ENCODE peak calls at places on chromosome 19, in ten cellular contexts. S, Y, L, U, O, K, P, G, R and Z are unnamed samples.

GRCh38 chr19:32224371-32225244 is 120.8 kb upstream of the ZNF507 start:
- DNase-seq in S (peak; percentile 84), Y (peak; percentile 82), L (peak; percentile 69), U (peak; percentile 25), O (no peak), K (peak; percentile 38), P (peak; percentile 49), G (peak; percentile 14), R (no peak), Z (peak; percentile 40)

GRCh38 chr19:46009530-46010510 is 13.0 kb downstream of the PGLYRP1 start:
- DNase-seq in S (peak; percentile 95), Y (peak; percentile 83), L (peak; percentile 71), U (peak; percentile 34), O (no peak), K (peak; percentile 80), P (peak; percentile 76), G (peak; percentile 46), R (no peak), Z (peak; percentile 76)

GRCh38 chr19:35488677-35489076 is 1.6 kb downstream of the KRTDAP start:
- DNase-seq in S (no peak), Y (no peak), L (no peak), U (no peak), O (no peak), K (no peak), P (no peak), G (no peak), R (no peak), Z (no peak)

GRCh38 chr19:12974301-12975220 is 5.2 kb downstream of the DAND5 start:
- DNase-seq in S (no peak), Y (no peak), L (no peak), U (no peak), O (no peak), K (no peak), P (peak; percentile 89), G (no peak), R (no peak), Z (peak; percentile 85)

GRCh38 chr19:29675650-29676186 is 10.5 kb downstream of the PLEKHF1 start:
- DNase-seq in S (no peak), Y (peak; percentile 46), L (no peak), U (no peak), O (no peak), K (no peak), P (no peak), G (no peak), R (no peak), Z (no peak)

GRCh38 chr19:14090509-14091085 is at the start of gene SAMD1:
- DNase-seq in S (no peak), Y (peak; percentile 95), L (peak; percentile 95), U (peak; percentile 91), O (peak; percentile 87), K (peak; percentile 86), P (peak; percentile 65), G (peak; percentile 82), R (no peak), Z (peak; percentile 72)

GRCh38 chr19:19259741-19260140 is 13.4 kb downstream of the TM6SF2 start:
- DNase-seq in S (peak; percentile 72), Y (no peak), L (no peak), U (no peak), O (no peak), K (no peak), P (peak; percentile 60), G (no peak), R (peak; percentile 5), Z (peak; percentile 61)

GRCh38 chr19:46745521-46746280 is at the start of gene FKRP:
- DNase-seq in S (no peak), Y (no peak), L (peak; percentile 63), U (no peak), O (no peak), K (no peak), P (no peak), G (no peak), R (no peak), Z (no peak)

GRCh38 chr19:49151339-49152217 is 3.6 kb downstream of the HRC start:
- DNase-seq in S (peak; percentile 94), Y (peak; percentile 92), L (peak; percentile 79), U (peak; percentile 89), O (peak; percentile 93), K (peak; percentile 34), P (peak; percentile 89), G (no peak), R (no peak), Z (peak; percentile 96)

GRCh38 chr19:56477429-56478338 is 539 bp upstream of the ZNF667 start:
- DNase-seq in S (peak; percentile 93), Y (peak; percentile 85), L (peak; percentile 81), U (peak; percentile 84), O (peak; percentile 87), K (peak; percentile 78), P (peak; percentile 93), G (no peak), R (no peak), Z (peak; percentile 95)

GRCh38 chr19:35868823-35869326 is 501 bp downstream of the APLP1 start:
- DNase-seq in S (no peak), Y (no peak), L (no peak), U (no peak), O (no peak), K (no peak), P (no peak), G (no peak), R (no peak), Z (no peak)

GRCh38 chr19:988510-988909 is 4.4 kb downstream of the WDR18 start:
- DNase-seq in S (no peak), Y (no peak), L (no peak), U (no peak), O (no peak), K (no peak), P (no peak), G (no peak), R (no peak), Z (no peak)

GRCh38 chr19:10551698-10552301 is 8.1 kb downstream of the ATG4D start:
- DNase-seq in S (peak; percentile 32), Y (no peak), L (no peak), U (no peak), O (no peak), K (no peak), P (no peak), G (no peak), R (no peak), Z (no peak)

GRCh38 chr19:38657633-38658222 is 10.3 kb downstream of the ACTN4 start:
- DNase-seq in S (peak; percentile 87), Y (no peak), L (no peak), U (no peak), O (no peak), K (no peak), P (peak; percentile 43), G (no peak), R (no peak), Z (no peak)

GRCh38 chr19:19554074-19555023 is 16.3 kb downstream of the CILP2 start:
- DNase-seq in S (peak; percentile 82), Y (peak; percentile 76), L (peak; percentile 53), U (no peak), O (no peak), K (peak; percentile 49), P (no peak), G (no peak), R (no peak), Z (peak; percentile 33)

GRCh38 chr19:3358392-3358918 is 7.9 kb upstream of the NFIC start:
- DNase-seq in S (no peak), Y (no peak), L (no peak), U (no peak), O (no peak), K (no peak), P (no peak), G (no peak), R (no peak), Z (no peak)

GRCh38 chr19:51258165-51258564 is 7.3 kb downstream of the SIGLECL1 start:
- DNase-seq in S (no peak), Y (no peak), L (no peak), U (no peak), O (no peak), K (no peak), P (no peak), G (no peak), R (no peak), Z (no peak)

GRCh38 chr19:30344446-30345425 is 27.4 kb upstream of the ZNF536 start:
- DNase-seq in S (no peak), Y (no peak), L (no peak), U (no peak), O (no peak), K (no peak), P (no peak), G (no peak), R (no peak), Z (no peak)

GRCh38 chr19:12779162-12779993 is 4.0 kb upstream of the HOOK2 start:
- DNase-seq in S (peak; percentile 47), Y (no peak), L (peak; percentile 58), U (peak; percentile 50), O (no peak), K (no peak), P (peak; percentile 63), G (no peak), R (no peak), Z (peak; percentile 76)

GRCh38 chr19:46861691-46862503 is 1.1 kb downstream of the ARHGAP35 start:
- DNase-seq in S (peak; percentile 45), Y (peak; percentile 68), L (peak; percentile 63), U (no peak), O (no peak), K (no peak), P (peak; percentile 41), G (no peak), R (no peak), Z (peak; percentile 34)